ENCODE peak calls at places on chromosomes 4 and X, in six cellular contexts. One of them, this sample, is unnamed.

GRCh38 chr4:169909897-169910296 is 116.3 kb downstream of the MFAP3L start:
- DNase-seq in lower lobe of right lung: no peak
- DNase-seq in lower leg skin: no peak
- DNase-seq in heart right ventricle: no peak
- DNase-seq in foreskin fibroblast: no peak
- DNase-seq in LNCaP clone FGC: no peak
- DNase-seq in this sample: no peak

GRCh38 chrX:153906126-153906917 is 1.8 kb downstream of the AVPR2 start:
- DNase-seq in lower lobe of right lung: no peak
- DNase-seq in lower leg skin: no peak
- DNase-seq in heart right ventricle: no peak
- DNase-seq in foreskin fibroblast: no peak
- DNase-seq in LNCaP clone FGC: no peak
- DNase-seq in this sample: no peak

GRCh38 chrX:107716045-107716684 is 59.4 kb downstream of the TSC22D3 start:
- DNase-seq in lower leg skin: no peak
- DNase-seq in lower lobe of right lung: peak
- DNase-seq in LNCaP clone FGC: no peak
- DNase-seq in heart right ventricle: no peak
- DNase-seq in foreskin fibroblast: peak
- DNase-seq in this sample: no peak

GRCh38 chr4:131304686-131305085 is 1844.4 kb upstream of the PCDH10 start:
- DNase-seq in LNCaP clone FGC: no peak
- DNase-seq in lower leg skin: no peak
- DNase-seq in lower lobe of right lung: no peak
- DNase-seq in heart right ventricle: no peak
- DNase-seq in foreskin fibroblast: no peak
- DNase-seq in this sample: no peak

GRCh38 chr4:680931-681645 is 6.7 kb downstream of the MYL5 start:
- DNase-seq in heart right ventricle: peak
- DNase-seq in foreskin fibroblast: peak
- DNase-seq in lower lobe of right lung: peak
- DNase-seq in LNCaP clone FGC: no peak
- DNase-seq in lower leg skin: no peak
- DNase-seq in this sample: no peak

GRCh38 chr4:159003420-159004253 is 99.2 kb upstream of the RAPGEF2 start:
- DNase-seq in lower lobe of right lung: no peak
- DNase-seq in LNCaP clone FGC: no peak
- DNase-seq in foreskin fibroblast: peak
- DNase-seq in lower leg skin: no peak
- DNase-seq in heart right ventricle: no peak
- DNase-seq in this sample: no peak

GRCh38 chr4:119105605-119106004 is 30.0 kb upstream of the MYOZ2 start:
- DNase-seq in foreskin fibroblast: no peak
- DNase-seq in heart right ventricle: no peak
- DNase-seq in lower lobe of right lung: no peak
- DNase-seq in lower leg skin: no peak
- DNase-seq in LNCaP clone FGC: no peak
- DNase-seq in this sample: no peak

GRCh38 chr4:75907956-75908355 is 5.7 kb upstream of the PPEF2 start:
- DNase-seq in lower lobe of right lung: no peak
- DNase-seq in lower leg skin: no peak
- DNase-seq in heart right ventricle: no peak
- DNase-seq in LNCaP clone FGC: no peak
- DNase-seq in foreskin fibroblast: no peak
- DNase-seq in this sample: no peak

GRCh38 chrX:7828594-7828993 is 14.4 kb upstream of the VCX start:
- DNase-seq in lower lobe of right lung: no peak
- DNase-seq in lower leg skin: no peak
- DNase-seq in heart right ventricle: no peak
- DNase-seq in LNCaP clone FGC: no peak
- DNase-seq in foreskin fibroblast: peak
- DNase-seq in this sample: no peak

GRCh38 chr4:20512053-20512810 is 188.0 kb upstream of the PACRGL start:
- DNase-seq in lower leg skin: no peak
- DNase-seq in heart right ventricle: peak
- DNase-seq in lower lobe of right lung: no peak
- DNase-seq in LNCaP clone FGC: peak
- DNase-seq in foreskin fibroblast: no peak
- DNase-seq in this sample: no peak

GRCh38 chrX:24231169-24231568 is 81.6 kb downstream of the ZFX start:
- DNase-seq in LNCaP clone FGC: no peak
- DNase-seq in lower lobe of right lung: no peak
- DNase-seq in foreskin fibroblast: peak
- DNase-seq in lower leg skin: no peak
- DNase-seq in heart right ventricle: peak
- DNase-seq in this sample: peak

GRCh38 chr4:19309365-19309764 is 942.3 kb upstream of the SLIT2 start:
- DNase-seq in heart right ventricle: no peak
- DNase-seq in lower leg skin: no peak
- DNase-seq in lower lobe of right lung: no peak
- DNase-seq in LNCaP clone FGC: no peak
- DNase-seq in foreskin fibroblast: peak
- DNase-seq in this sample: peak

GRCh38 chr4:187826725-187827124 is 168.8 kb upstream of the ZFP42 start:
- DNase-seq in LNCaP clone FGC: peak
- DNase-seq in foreskin fibroblast: no peak
- DNase-seq in heart right ventricle: no peak
- DNase-seq in lower leg skin: no peak
- DNase-seq in lower lobe of right lung: no peak
- DNase-seq in this sample: no peak

GRCh38 chr4:31905363-31905762 is 1185.2 kb downstream of the PCDH7 start:
- DNase-seq in foreskin fibroblast: no peak
- DNase-seq in heart right ventricle: no peak
- DNase-seq in lower leg skin: no peak
- DNase-seq in lower lobe of right lung: no peak
- DNase-seq in LNCaP clone FGC: no peak
- DNase-seq in this sample: no peak

GRCh38 chr4:80989921-80990544 is 40.5 kb upstream of the BMP3 start:
- DNase-seq in lower lobe of right lung: no peak
- DNase-seq in LNCaP clone FGC: peak
- DNase-seq in foreskin fibroblast: peak
- DNase-seq in lower leg skin: peak
- DNase-seq in heart right ventricle: peak
- DNase-seq in this sample: peak

GRCh38 chr4:42655248-42655647 is 1.7 kb downstream of the ATP8A1 start:
- DNase-seq in lower lobe of right lung: no peak
- DNase-seq in foreskin fibroblast: peak
- DNase-seq in heart right ventricle: no peak
- DNase-seq in lower leg skin: no peak
- DNase-seq in LNCaP clone FGC: no peak
- DNase-seq in this sample: no peak

GRCh38 chrX:15475021-15475420 is 18.1 kb downstream of the PIR start:
- DNase-seq in foreskin fibroblast: no peak
- DNase-seq in lower lobe of right lung: no peak
- DNase-seq in LNCaP clone FGC: no peak
- DNase-seq in lower leg skin: no peak
- DNase-seq in heart right ventricle: no peak
- DNase-seq in this sample: no peak

GRCh38 chrX:118251251-118251650 is 94.7 kb upstream of the WDR44 start:
- DNase-seq in lower lobe of right lung: no peak
- DNase-seq in lower leg skin: peak
- DNase-seq in LNCaP clone FGC: no peak
- DNase-seq in heart right ventricle: no peak
- DNase-seq in foreskin fibroblast: peak
- DNase-seq in this sample: peak

GRCh38 chr4:150117094-150117493 is 38.8 kb downstream of the DCLK2 start:
- DNase-seq in lower leg skin: no peak
- DNase-seq in foreskin fibroblast: peak
- DNase-seq in lower lobe of right lung: no peak
- DNase-seq in heart right ventricle: peak
- DNase-seq in LNCaP clone FGC: no peak
- DNase-seq in this sample: no peak

GRCh38 chrX:118872102-118872566 is 48.5 kb downstream of the ZCCHC12 start:
- DNase-seq in foreskin fibroblast: peak
- DNase-seq in lower lobe of right lung: no peak
- DNase-seq in lower leg skin: no peak
- DNase-seq in heart right ventricle: peak
- DNase-seq in LNCaP clone FGC: peak
- DNase-seq in this sample: no peak

GRCh38 chr4:4726051-4726450 is 133.4 kb upstream of the MSX1 start:
- DNase-seq in heart right ventricle: no peak
- DNase-seq in lower lobe of right lung: no peak
- DNase-seq in foreskin fibroblast: no peak
- DNase-seq in lower leg skin: no peak
- DNase-seq in LNCaP clone FGC: no peak
- DNase-seq in this sample: no peak

GRCh38 chr4:121377065-121377464 is 3.8 kb downstream of the QRFPR start:
- DNase-seq in LNCaP clone FGC: no peak
- DNase-seq in lower lobe of right lung: no peak
- DNase-seq in lower leg skin: no peak
- DNase-seq in heart right ventricle: no peak
- DNase-seq in foreskin fibroblast: no peak
- DNase-seq in this sample: no peak

GRCh38 chr4:121379276-121379675 is 1.5 kb downstream of the QRFPR start:
- DNase-seq in LNCaP clone FGC: no peak
- DNase-seq in lower lobe of right lung: no peak
- DNase-seq in foreskin fibroblast: no peak
- DNase-seq in heart right ventricle: no peak
- DNase-seq in lower leg skin: no peak
- DNase-seq in this sample: no peak

GRCh38 chr4:121381148-121381462 is 287 bp upstream of the QRFPR start:
- DNase-seq in lower lobe of right lung: no peak
- DNase-seq in foreskin fibroblast: no peak
- DNase-seq in lower leg skin: no peak
- DNase-seq in heart right ventricle: no peak
- DNase-seq in LNCaP clone FGC: no peak
- DNase-seq in this sample: no peak

GRCh38 chr4:121376541-121376940 is 4.3 kb downstream of the QRFPR start:
- DNase-seq in LNCaP clone FGC: no peak
- DNase-seq in heart right ventricle: no peak
- DNase-seq in foreskin fibroblast: no peak
- DNase-seq in lower lobe of right lung: peak
- DNase-seq in lower leg skin: no peak
- DNase-seq in this sample: no peak

DNA sequence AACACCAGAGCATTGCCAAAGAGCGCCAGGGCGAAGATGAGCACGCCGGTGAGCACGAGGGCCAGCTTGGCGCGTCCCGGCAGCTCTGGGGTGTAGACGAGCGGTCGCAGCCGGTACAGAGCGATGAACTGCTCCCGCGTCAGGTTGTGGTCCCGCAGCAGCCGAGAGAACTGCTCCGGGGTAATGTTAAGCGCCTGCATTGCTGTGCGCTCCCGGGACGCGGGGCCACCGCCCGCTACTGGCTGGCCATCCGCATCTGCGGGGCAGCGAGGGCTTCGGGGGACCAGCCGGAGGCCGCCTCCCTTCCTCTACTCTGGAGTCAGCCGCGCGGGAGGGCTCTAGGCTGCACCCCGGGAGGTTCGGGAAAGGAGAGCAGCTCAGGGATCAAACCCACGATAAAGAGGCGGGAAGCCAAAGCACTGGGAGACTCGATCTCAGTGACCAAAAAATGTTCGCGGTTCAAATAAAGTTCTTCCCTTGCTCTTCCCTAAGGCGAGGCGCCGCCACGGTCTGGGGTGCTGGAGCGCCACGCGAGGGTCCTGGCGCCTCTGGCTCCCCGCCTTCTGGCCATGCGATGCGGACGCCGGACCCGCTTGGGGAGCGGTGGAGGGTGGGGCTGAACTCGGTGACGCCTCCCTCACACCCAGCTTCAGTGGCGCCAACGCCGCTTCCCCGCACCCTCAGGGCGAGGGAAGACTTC is at the start of gene QRFPR:
- DNase-seq in lower lobe of right lung: no peak
- DNase-seq in foreskin fibroblast: peak
- DNase-seq in heart right ventricle: peak
- DNase-seq in LNCaP clone FGC: no peak
- DNase-seq in lower leg skin: no peak
- DNase-seq in this sample: no peak
- H3K4me3 ChIP-seq in lower lobe of right lung: peak
- H3K4me3 ChIP-seq in foreskin fibroblast: peak
- H3K4me3 ChIP-seq in heart right ventricle: peak
- H3K4me3 ChIP-seq in LNCaP clone FGC: no peak
- H3K4me3 ChIP-seq in lower leg skin: no peak
- H3K4me3 ChIP-seq in this sample: peak

DNA sequence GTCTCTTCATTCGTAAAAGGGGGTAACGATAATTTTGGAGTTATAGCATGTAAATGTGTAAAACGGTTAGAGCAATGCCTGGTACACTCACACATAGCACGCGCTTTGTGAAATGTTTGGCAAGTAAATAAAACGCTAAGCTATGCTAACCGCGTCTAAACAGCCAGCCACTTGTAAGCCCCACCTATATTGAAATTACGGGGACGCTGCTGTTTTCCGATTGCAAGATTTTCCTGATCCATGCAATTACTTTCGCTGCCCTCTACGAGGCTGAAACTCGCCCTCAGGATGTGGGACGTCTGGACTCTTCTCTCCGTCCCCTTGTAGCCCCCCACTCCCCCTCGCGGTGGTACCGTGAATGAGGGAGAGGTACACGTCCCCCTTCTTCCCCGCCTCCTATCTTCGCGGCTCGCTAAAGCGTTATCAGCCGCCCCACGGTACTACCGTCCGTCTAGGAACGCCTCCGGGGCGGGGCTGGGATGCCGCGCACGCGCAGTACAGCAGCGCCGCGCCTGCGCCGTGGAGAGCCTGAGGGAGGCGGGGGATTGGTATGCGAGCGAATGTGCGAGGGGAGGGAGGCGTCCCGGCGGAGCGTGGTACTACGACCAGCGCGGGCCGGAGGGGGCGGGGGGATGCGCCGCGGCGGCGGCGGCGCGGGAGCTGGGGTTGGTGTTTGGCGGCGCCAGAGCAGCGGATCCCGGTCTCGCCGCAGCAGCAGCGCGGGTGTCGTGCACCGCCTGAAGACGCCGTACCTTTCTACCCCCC is at the start of gene STIM2:
- DNase-seq in lower leg skin: peak
- DNase-seq in lower lobe of right lung: peak
- DNase-seq in foreskin fibroblast: peak
- DNase-seq in heart right ventricle: peak
- DNase-seq in LNCaP clone FGC: peak
- DNase-seq in this sample: peak
- TF ChIP-seq CTCF in lower leg skin: no peak
- TF ChIP-seq CTCF in lower lobe of right lung: peak
- TF ChIP-seq CTCF in foreskin fibroblast: peak
- TF ChIP-seq CTCF in heart right ventricle: no peak
- TF ChIP-seq CTCF in LNCaP clone FGC: peak
- TF ChIP-seq CTCF in this sample: peak

DNA sequence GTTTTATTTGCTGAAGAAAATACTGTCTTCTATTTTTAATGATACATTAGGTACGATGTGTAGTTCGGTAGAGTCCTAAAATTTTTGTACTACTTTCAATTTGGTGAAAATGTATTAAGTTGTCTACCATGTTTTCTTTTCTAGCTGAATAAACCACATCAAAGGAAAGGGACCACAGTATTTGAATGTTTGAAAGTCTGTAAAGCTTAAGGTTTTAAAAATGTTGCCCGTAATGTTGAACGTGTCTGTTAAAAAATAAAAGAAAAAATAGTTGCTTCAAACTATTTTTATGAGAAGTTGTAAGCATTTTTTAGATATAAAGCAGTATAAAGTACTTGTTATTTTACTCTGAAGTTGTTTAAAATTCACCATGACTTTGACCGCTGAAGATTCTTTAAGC is 3.2 kb downstream of the CDKN2AIP start:
- DNase-seq in lower lobe of right lung: no peak
- DNase-seq in foreskin fibroblast: no peak
- DNase-seq in lower leg skin: no peak
- DNase-seq in LNCaP clone FGC: no peak
- DNase-seq in heart right ventricle: no peak
- DNase-seq in this sample: no peak
- H3K4me3 ChIP-seq in lower lobe of right lung: no peak
- H3K4me3 ChIP-seq in foreskin fibroblast: no peak
- H3K4me3 ChIP-seq in lower leg skin: no peak
- H3K4me3 ChIP-seq in LNCaP clone FGC: no peak
- H3K4me3 ChIP-seq in heart right ventricle: no peak
- H3K4me3 ChIP-seq in this sample: no peak

GRCh38 chr4:127124919-127125318 is 507.8 kb upstream of the INTU start:
- DNase-seq in lower leg skin: no peak
- DNase-seq in LNCaP clone FGC: peak
- DNase-seq in heart right ventricle: no peak
- DNase-seq in foreskin fibroblast: peak
- DNase-seq in lower lobe of right lung: no peak
- DNase-seq in this sample: no peak
- TF ChIP-seq CTCF in lower leg skin: no peak
- TF ChIP-seq CTCF in LNCaP clone FGC: peak
- TF ChIP-seq CTCF in heart right ventricle: no peak
- TF ChIP-seq CTCF in foreskin fibroblast: peak
- TF ChIP-seq CTCF in lower lobe of right lung: no peak
- TF ChIP-seq CTCF in this sample: peak

This sample was measured in brain microvascular endothelial cell.